ENCODE peak calls at places on chromosomes 6 and 20, in seven cellular contexts. One of them, this sample, is unnamed.

GRCh38 chr6:47727391-47727790 is 29.0 kb downstream of the ADGRF4 start:
- DNase-seq in cerebellar nuclear complex: no peak
- DNase-seq in NCI-H1417: no peak
- DNase-seq in fibroblast of the aortic adventitia: peak
- DNase-seq in DMS79: no peak
- DNase-seq in foreskin fibroblast: peak
- DNase-seq in heart right ventricle: no peak
- DNase-seq in this sample: no peak

GRCh38 chr20:63700199-63701050 is 4.0 kb downstream of the TNFRSF6B start:
- DNase-seq in cerebellar nuclear complex: no peak
- DNase-seq in NCI-H1417: no peak
- DNase-seq in fibroblast of the aortic adventitia: no peak
- DNase-seq in DMS79: no peak
- DNase-seq in foreskin fibroblast: no peak
- DNase-seq in heart right ventricle: no peak
- DNase-seq in this sample: no peak

GRCh38 chr20:17023811-17024210 is 203.0 kb upstream of the PCSK2 start:
- DNase-seq in cerebellar nuclear complex: no peak
- DNase-seq in NCI-H1417: peak
- DNase-seq in fibroblast of the aortic adventitia: no peak
- DNase-seq in DMS79: no peak
- DNase-seq in foreskin fibroblast: no peak
- DNase-seq in heart right ventricle: no peak
- DNase-seq in this sample: no peak

GRCh38 chr6:37483917-37484785 is 15.5 kb downstream of the CCDC167 start:
- DNase-seq in cerebellar nuclear complex: no peak
- DNase-seq in NCI-H1417: peak
- DNase-seq in fibroblast of the aortic adventitia: peak
- DNase-seq in DMS79: no peak
- DNase-seq in foreskin fibroblast: peak
- DNase-seq in heart right ventricle: peak
- DNase-seq in this sample: peak

GRCh38 chr6:72321741-72322140 is 300.1 kb upstream of the KCNQ5 start:
- DNase-seq in cerebellar nuclear complex: no peak
- DNase-seq in NCI-H1417: no peak
- DNase-seq in fibroblast of the aortic adventitia: peak
- DNase-seq in DMS79: no peak
- DNase-seq in foreskin fibroblast: peak
- DNase-seq in heart right ventricle: no peak
- DNase-seq in this sample: no peak

GRCh38 chr6:52301326-52301725 is 16.8 kb upstream of the MCM3 start:
- DNase-seq in cerebellar nuclear complex: no peak
- DNase-seq in NCI-H1417: no peak
- DNase-seq in fibroblast of the aortic adventitia: no peak
- DNase-seq in DMS79: no peak
- DNase-seq in foreskin fibroblast: no peak
- DNase-seq in heart right ventricle: no peak
- DNase-seq in this sample: no peak

GRCh38 chr6:36985384-36985962 is 523 bp downstream of the MTCH1 start:
- DNase-seq in cerebellar nuclear complex: no peak
- DNase-seq in NCI-H1417: no peak
- DNase-seq in fibroblast of the aortic adventitia: no peak
- DNase-seq in DMS79: no peak
- DNase-seq in foreskin fibroblast: no peak
- DNase-seq in heart right ventricle: no peak
- DNase-seq in this sample: no peak

GRCh38 chr6:123380257-123380656 is 256.5 kb downstream of the TRDN start:
- DNase-seq in cerebellar nuclear complex: no peak
- DNase-seq in NCI-H1417: peak
- DNase-seq in fibroblast of the aortic adventitia: peak
- DNase-seq in DMS79: no peak
- DNase-seq in foreskin fibroblast: no peak
- DNase-seq in heart right ventricle: no peak
- DNase-seq in this sample: peak

GRCh38 chr6:5121479-5121878 is 36.3 kb downstream of the PPP1R3G start:
- DNase-seq in cerebellar nuclear complex: no peak
- DNase-seq in NCI-H1417: no peak
- DNase-seq in fibroblast of the aortic adventitia: no peak
- DNase-seq in DMS79: no peak
- DNase-seq in foreskin fibroblast: no peak
- DNase-seq in heart right ventricle: peak
- DNase-seq in this sample: no peak

GRCh38 chr6:116180375-116180774 is 54.4 kb upstream of the COL10A1 start:
- DNase-seq in cerebellar nuclear complex: no peak
- DNase-seq in NCI-H1417: no peak
- DNase-seq in fibroblast of the aortic adventitia: peak
- DNase-seq in DMS79: no peak
- DNase-seq in foreskin fibroblast: no peak
- DNase-seq in heart right ventricle: no peak
- DNase-seq in this sample: no peak

GRCh38 chr6:105757512-105758200 is 328.5 kb upstream of the PRDM1 start:
- DNase-seq in cerebellar nuclear complex: no peak
- DNase-seq in NCI-H1417: peak
- DNase-seq in fibroblast of the aortic adventitia: no peak
- DNase-seq in DMS79: no peak
- DNase-seq in foreskin fibroblast: no peak
- DNase-seq in heart right ventricle: no peak
- DNase-seq in this sample: peak

GRCh38 chr20:13739726-13740649 is 44.7 kb downstream of the ESF1 start:
- DNase-seq in cerebellar nuclear complex: no peak
- DNase-seq in NCI-H1417: no peak
- DNase-seq in fibroblast of the aortic adventitia: no peak
- DNase-seq in DMS79: no peak
- DNase-seq in foreskin fibroblast: no peak
- DNase-seq in heart right ventricle: no peak
- DNase-seq in this sample: no peak

GRCh38 chr20:49713779-49714712 is at the start of gene B4GALT5:
- DNase-seq in cerebellar nuclear complex: no peak
- DNase-seq in NCI-H1417: peak
- DNase-seq in fibroblast of the aortic adventitia: peak
- DNase-seq in DMS79: peak
- DNase-seq in foreskin fibroblast: peak
- DNase-seq in heart right ventricle: peak
- DNase-seq in this sample: peak

GRCh38 chr6:152471459-152472070 is 165.6 kb downstream of the SYNE1 start:
- DNase-seq in cerebellar nuclear complex: no peak
- DNase-seq in NCI-H1417: no peak
- DNase-seq in fibroblast of the aortic adventitia: peak
- DNase-seq in DMS79: no peak
- DNase-seq in foreskin fibroblast: peak
- DNase-seq in heart right ventricle: no peak
- DNase-seq in this sample: no peak

GRCh38 chr6:133466666-133467065 is 225.5 kb downstream of the EYA4 start:
- DNase-seq in cerebellar nuclear complex: no peak
- DNase-seq in NCI-H1417: no peak
- DNase-seq in fibroblast of the aortic adventitia: peak
- DNase-seq in DMS79: no peak
- DNase-seq in foreskin fibroblast: no peak
- DNase-seq in heart right ventricle: no peak
- DNase-seq in this sample: no peak

GRCh38 chr20:4187147-4187546 is 171.8 kb upstream of the RNF24 start:
- DNase-seq in cerebellar nuclear complex: no peak
- DNase-seq in NCI-H1417: no peak
- DNase-seq in fibroblast of the aortic adventitia: no peak
- DNase-seq in DMS79: no peak
- DNase-seq in foreskin fibroblast: no peak
- DNase-seq in heart right ventricle: no peak
- DNase-seq in this sample: no peak